ENCODE peak calls at places on chromosomes 3 and 15, in nine cellular contexts. One of them, this sample, is unnamed.

GRCh38 chr3:1515842-1516241 is 423.0 kb downstream of the CNTN6 start:
- DNase-seq in glutamatergic neuron: no peak
- DNase-seq in AG04450: no peak
- DNase-seq in heart left ventricle: no peak
- DNase-seq in AG09309: no peak
- DNase-seq in left ventricle myocardium inferior: no peak
- DNase-seq in MCF 10A: no peak
- DNase-seq in activated B cell treated with CpG ODN at 0.5 μM for 24 hours: no peak
- DNase-seq in cardiac fibroblast: no peak
- DNase-seq in this sample: no peak

GRCh38 chr15:56767315-56767714 is 34.0 kb upstream of the ZNF280D start:
- DNase-seq in cardiac fibroblast: peak; percentile 69
- DNase-seq in activated B cell treated with CpG ODN at 0.5 μM for 24 hours: no peak
- DNase-seq in AG09309: no peak
- DNase-seq in left ventricle myocardium inferior: no peak
- DNase-seq in AG04450: no peak
- DNase-seq in heart left ventricle: no peak
- DNase-seq in MCF 10A: no peak
- DNase-seq in glutamatergic neuron: no peak
- DNase-seq in this sample: no peak

GRCh38 chr3:141561426-141562034 is 74.7 kb downstream of the RASA2 start:
- DNase-seq in glutamatergic neuron: no peak
- DNase-seq in AG09309: no peak
- DNase-seq in activated B cell treated with CpG ODN at 0.5 μM for 24 hours: no peak
- DNase-seq in left ventricle myocardium inferior: no peak
- DNase-seq in MCF 10A: peak; percentile 64
- DNase-seq in cardiac fibroblast: peak; percentile 90
- DNase-seq in AG04450: peak; percentile 53
- DNase-seq in heart left ventricle: peak; percentile 24
- DNase-seq in this sample: no peak

GRCh38 chr3:69791111-69791510 is 51.8 kb downstream of the MITF start:
- DNase-seq in glutamatergic neuron: peak; percentile 24
- DNase-seq in cardiac fibroblast: peak; percentile 87
- DNase-seq in left ventricle myocardium inferior: peak; percentile 72
- DNase-seq in MCF 10A: peak; percentile 85
- DNase-seq in heart left ventricle: peak; percentile 58
- DNase-seq in AG09309: peak; percentile 83
- DNase-seq in AG04450: no peak
- DNase-seq in activated B cell treated with CpG ODN at 0.5 μM for 24 hours: no peak
- DNase-seq in this sample: no peak

GRCh38 chr3:12476238-12476897 is 7.9 kb upstream of the TSEN2 start:
- DNase-seq in MCF 10A: no peak
- DNase-seq in activated B cell treated with CpG ODN at 0.5 μM for 24 hours: no peak
- DNase-seq in glutamatergic neuron: no peak
- DNase-seq in cardiac fibroblast: peak; percentile 82
- DNase-seq in AG09309: no peak
- DNase-seq in AG04450: peak; percentile 56
- DNase-seq in heart left ventricle: no peak
- DNase-seq in left ventricle myocardium inferior: no peak
- DNase-seq in this sample: no peak

GRCh38 chr15:66481107-66481856 is 16.3 kb downstream of the SNAPC5 start:
- DNase-seq in heart left ventricle: no peak
- DNase-seq in activated B cell treated with CpG ODN at 0.5 μM for 24 hours: no peak
- DNase-seq in AG09309: no peak
- DNase-seq in MCF 10A: no peak
- DNase-seq in cardiac fibroblast: no peak
- DNase-seq in left ventricle myocardium inferior: no peak
- DNase-seq in glutamatergic neuron: no peak
- DNase-seq in AG04450: no peak
- DNase-seq in this sample: no peak

GRCh38 chr3:158743280-158743663 is 11.0 kb upstream of the RARRES1 start:
- DNase-seq in cardiac fibroblast: no peak
- DNase-seq in glutamatergic neuron: no peak
- DNase-seq in AG09309: no peak
- DNase-seq in left ventricle myocardium inferior: no peak
- DNase-seq in MCF 10A: no peak
- DNase-seq in activated B cell treated with CpG ODN at 0.5 μM for 24 hours: no peak
- DNase-seq in AG04450: no peak
- DNase-seq in heart left ventricle: no peak
- DNase-seq in this sample: no peak

GRCh38 chr3:139189943-139190342 is 145.3 kb upstream of the PRR23C start:
- DNase-seq in MCF 10A: no peak
- DNase-seq in glutamatergic neuron: no peak
- DNase-seq in heart left ventricle: no peak
- DNase-seq in cardiac fibroblast: no peak
- DNase-seq in activated B cell treated with CpG ODN at 0.5 μM for 24 hours: no peak
- DNase-seq in left ventricle myocardium inferior: no peak
- DNase-seq in AG09309: no peak
- DNase-seq in AG04450: no peak
- DNase-seq in this sample: no peak

GRCh38 chr15:59327942-59328341 is 44.7 kb downstream of the MYO1E start:
- DNase-seq in glutamatergic neuron: no peak
- DNase-seq in left ventricle myocardium inferior: no peak
- DNase-seq in heart left ventricle: no peak
- DNase-seq in AG09309: no peak
- DNase-seq in activated B cell treated with CpG ODN at 0.5 μM for 24 hours: peak; percentile 24
- DNase-seq in MCF 10A: no peak
- DNase-seq in cardiac fibroblast: no peak
- DNase-seq in AG04450: no peak
- DNase-seq in this sample: peak; percentile 55

GRCh38 chr3:126954141-126954845 is 28.6 kb upstream of the PLXNA1 start:
- DNase-seq in left ventricle myocardium inferior: peak; percentile 3
- DNase-seq in MCF 10A: no peak
- DNase-seq in heart left ventricle: no peak
- DNase-seq in glutamatergic neuron: peak; percentile 9
- DNase-seq in activated B cell treated with CpG ODN at 0.5 μM for 24 hours: no peak
- DNase-seq in AG04450: no peak
- DNase-seq in cardiac fibroblast: no peak
- DNase-seq in AG09309: no peak
- DNase-seq in this sample: no peak

GRCh38 chr3:88059380-88060160 is 515 bp downstream of the ZNF654 start:
- DNase-seq in heart left ventricle: no peak
- DNase-seq in activated B cell treated with CpG ODN at 0.5 μM for 24 hours: peak; percentile 19
- DNase-seq in AG09309: no peak
- DNase-seq in left ventricle myocardium inferior: no peak
- DNase-seq in cardiac fibroblast: peak; percentile 13
- DNase-seq in AG04450: no peak
- DNase-seq in glutamatergic neuron: no peak
- DNase-seq in MCF 10A: no peak
- DNase-seq in this sample: no peak

GRCh38 chr15:41022487-41023090 is 69.3 kb downstream of the CHAC1 start:
- DNase-seq in glutamatergic neuron: peak; percentile 61
- DNase-seq in heart left ventricle: peak; percentile 22
- DNase-seq in MCF 10A: peak; percentile 48
- DNase-seq in AG09309: peak; percentile 27
- DNase-seq in cardiac fibroblast: peak; percentile 72
- DNase-seq in AG04450: peak; percentile 51
- DNase-seq in left ventricle myocardium inferior: no peak
- DNase-seq in activated B cell treated with CpG ODN at 0.5 μM for 24 hours: no peak
- DNase-seq in this sample: no peak

GRCh38 chr3:161423911-161424522 is 52.7 kb upstream of the SPTSSB start:
- DNase-seq in left ventricle myocardium inferior: no peak
- DNase-seq in activated B cell treated with CpG ODN at 0.5 μM for 24 hours: no peak
- DNase-seq in MCF 10A: peak; percentile 64
- DNase-seq in AG09309: no peak
- DNase-seq in glutamatergic neuron: no peak
- DNase-seq in heart left ventricle: no peak
- DNase-seq in cardiac fibroblast: peak; percentile 65
- DNase-seq in AG04450: no peak
- DNase-seq in this sample: no peak

GRCh38 chr3:161422171-161422693 is 50.9 kb upstream of the SPTSSB start:
- DNase-seq in left ventricle myocardium inferior: no peak
- DNase-seq in AG04450: no peak
- DNase-seq in glutamatergic neuron: no peak
- DNase-seq in AG09309: no peak
- DNase-seq in cardiac fibroblast: no peak
- DNase-seq in heart left ventricle: no peak
- DNase-seq in MCF 10A: no peak
- DNase-seq in activated B cell treated with CpG ODN at 0.5 μM for 24 hours: no peak
- DNase-seq in this sample: no peak

GRCh38 chr3:161419555-161420333 is 48.4 kb upstream of the SPTSSB start:
- DNase-seq in AG09309: no peak
- DNase-seq in AG04450: no peak
- DNase-seq in cardiac fibroblast: no peak
- DNase-seq in glutamatergic neuron: no peak
- DNase-seq in activated B cell treated with CpG ODN at 0.5 μM for 24 hours: no peak
- DNase-seq in left ventricle myocardium inferior: no peak
- DNase-seq in MCF 10A: no peak
- DNase-seq in heart left ventricle: no peak
- DNase-seq in this sample: no peak

GRCh38 chr3:161415506-161416231 is 44.4 kb upstream of the SPTSSB start:
- DNase-seq in MCF 10A: peak; percentile 83
- DNase-seq in glutamatergic neuron: no peak
- DNase-seq in AG04450: peak; percentile 61
- DNase-seq in left ventricle myocardium inferior: no peak
- DNase-seq in cardiac fibroblast: peak; percentile 94
- DNase-seq in AG09309: peak; percentile 73
- DNase-seq in heart left ventricle: peak; percentile 53
- DNase-seq in activated B cell treated with CpG ODN at 0.5 μM for 24 hours: no peak
- DNase-seq in this sample: no peak

GRCh38 chr3:161420746-161421145 is 49.4 kb upstream of the SPTSSB start:
- DNase-seq in cardiac fibroblast: peak; percentile 23
- DNase-seq in glutamatergic neuron: no peak
- DNase-seq in heart left ventricle: no peak
- DNase-seq in AG04450: no peak
- DNase-seq in AG09309: no peak
- DNase-seq in left ventricle myocardium inferior: no peak
- DNase-seq in MCF 10A: peak; percentile 60
- DNase-seq in activated B cell treated with CpG ODN at 0.5 μM for 24 hours: no peak
- DNase-seq in this sample: no peak
- TF ChIP-seq CTCF in cardiac fibroblast: no peak
- TF ChIP-seq CTCF in glutamatergic neuron: no peak
- TF ChIP-seq CTCF in heart left ventricle: no peak
- TF ChIP-seq CTCF in AG04450: peak; percentile 33
- TF ChIP-seq CTCF in AG09309: no peak
- TF ChIP-seq CTCF in left ventricle myocardium inferior: no peak
- TF ChIP-seq CTCF in MCF 10A: peak; percentile 8
- TF ChIP-seq CTCF in activated B cell treated with CpG ODN at 0.5 μM for 24 hours: no peak
- TF ChIP-seq CTCF in this sample: no peak

GRCh38 chr15:63405159-63405558 is 23.5 kb upstream of the CA12 start:
- DNase-seq in glutamatergic neuron: no peak
- DNase-seq in AG09309: no peak
- DNase-seq in left ventricle myocardium inferior: no peak
- DNase-seq in activated B cell treated with CpG ODN at 0.5 μM for 24 hours: no peak
- DNase-seq in AG04450: no peak
- DNase-seq in cardiac fibroblast: no peak
- DNase-seq in MCF 10A: no peak
- DNase-seq in heart left ventricle: no peak
- DNase-seq in this sample: no peak

GRCh38 chr15:63401714-63402497 is 20.3 kb upstream of the CA12 start:
- DNase-seq in MCF 10A: no peak
- DNase-seq in AG09309: no peak
- DNase-seq in glutamatergic neuron: no peak
- DNase-seq in heart left ventricle: no peak
- DNase-seq in cardiac fibroblast: no peak
- DNase-seq in AG04450: no peak
- DNase-seq in left ventricle myocardium inferior: no peak
- DNase-seq in activated B cell treated with CpG ODN at 0.5 μM for 24 hours: no peak
- DNase-seq in this sample: no peak

GRCh38 chr15:63401078-63401477 is 19.4 kb upstream of the CA12 start:
- DNase-seq in heart left ventricle: no peak
- DNase-seq in cardiac fibroblast: no peak
- DNase-seq in left ventricle myocardium inferior: no peak
- DNase-seq in AG04450: no peak
- DNase-seq in AG09309: no peak
- DNase-seq in glutamatergic neuron: no peak
- DNase-seq in MCF 10A: no peak
- DNase-seq in activated B cell treated with CpG ODN at 0.5 μM for 24 hours: no peak
- DNase-seq in this sample: no peak

GRCh38 chr15:63403254-63403945 is 21.8 kb upstream of the CA12 start:
- DNase-seq in left ventricle myocardium inferior: no peak
- DNase-seq in cardiac fibroblast: peak; percentile 20
- DNase-seq in glutamatergic neuron: no peak
- DNase-seq in AG04450: no peak
- DNase-seq in AG09309: no peak
- DNase-seq in heart left ventricle: no peak
- DNase-seq in activated B cell treated with CpG ODN at 0.5 μM for 24 hours: no peak
- DNase-seq in MCF 10A: no peak
- DNase-seq in this sample: no peak

DNA sequence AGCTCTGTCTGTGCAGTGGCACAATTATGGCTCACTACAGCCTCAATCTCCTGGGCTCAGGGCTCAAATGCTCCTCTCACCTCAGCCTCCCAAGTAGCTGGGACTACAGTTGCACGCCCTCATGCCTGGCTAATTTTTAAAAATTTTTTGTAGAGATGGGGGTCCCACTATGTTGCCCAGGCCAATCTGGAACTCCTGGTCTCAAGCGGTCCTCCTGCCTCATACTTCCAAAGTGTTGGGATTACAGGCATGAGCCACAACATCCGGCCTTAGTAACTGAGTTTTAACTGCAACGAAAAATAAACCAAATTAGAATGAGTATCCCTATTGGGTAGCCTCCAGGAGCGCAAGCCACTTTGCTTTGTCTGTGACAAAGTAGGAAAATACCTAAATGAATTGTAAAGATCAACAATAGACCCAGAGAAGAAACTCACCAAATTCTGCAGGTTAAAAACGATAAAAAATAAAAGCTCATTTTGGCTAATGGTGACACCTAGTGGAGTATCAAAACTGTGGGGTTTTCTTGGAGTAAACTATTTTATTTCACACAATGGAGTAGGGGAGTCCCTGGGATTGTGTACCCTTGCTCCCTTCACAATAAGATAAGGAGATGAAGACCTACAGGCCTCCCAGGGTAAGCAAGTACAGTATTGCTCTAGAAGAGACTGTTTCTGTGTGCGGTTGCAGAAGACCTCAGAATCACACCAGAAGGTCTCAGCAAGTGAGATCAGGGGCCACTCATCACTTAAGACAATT is 21.0 kb upstream of the CA12 start:
- DNase-seq in cardiac fibroblast: peak; percentile 75
- DNase-seq in activated B cell treated with CpG ODN at 0.5 μM for 24 hours: no peak
- DNase-seq in AG09309: no peak
- DNase-seq in heart left ventricle: no peak
- DNase-seq in MCF 10A: peak; percentile 58
- DNase-seq in glutamatergic neuron: no peak
- DNase-seq in AG04450: no peak
- DNase-seq in left ventricle myocardium inferior: no peak
- DNase-seq in this sample: no peak
- TF ChIP-seq CTCF in cardiac fibroblast: peak; percentile 57
- TF ChIP-seq CTCF in activated B cell treated with CpG ODN at 0.5 μM for 24 hours: no peak
- TF ChIP-seq CTCF in AG09309: peak; percentile 54
- TF ChIP-seq CTCF in heart left ventricle: peak; percentile 75
- TF ChIP-seq CTCF in MCF 10A: peak; percentile 59
- TF ChIP-seq CTCF in glutamatergic neuron: no peak
- TF ChIP-seq CTCF in AG04450: peak; percentile 67
- TF ChIP-seq CTCF in left ventricle myocardium inferior: peak; percentile 77
- TF ChIP-seq CTCF in this sample: peak; percentile 44

GRCh38 chr3:169508426-169508825 is 155.1 kb downstream of the MECOM start:
- DNase-seq in left ventricle myocardium inferior: no peak
- DNase-seq in activated B cell treated with CpG ODN at 0.5 μM for 24 hours: no peak
- DNase-seq in glutamatergic neuron: no peak
- DNase-seq in cardiac fibroblast: no peak
- DNase-seq in AG04450: no peak
- DNase-seq in MCF 10A: no peak
- DNase-seq in AG09309: no peak
- DNase-seq in heart left ventricle: no peak
- DNase-seq in this sample: no peak
- TF ChIP-seq CTCF in left ventricle myocardium inferior: no peak
- TF ChIP-seq CTCF in activated B cell treated with CpG ODN at 0.5 μM for 24 hours: no peak
- TF ChIP-seq CTCF in glutamatergic neuron: no peak
- TF ChIP-seq CTCF in cardiac fibroblast: no peak
- TF ChIP-seq CTCF in AG04450: no peak
- TF ChIP-seq CTCF in MCF 10A: no peak
- TF ChIP-seq CTCF in AG09309: no peak
- TF ChIP-seq CTCF in heart left ventricle: no peak
- TF ChIP-seq CTCF in this sample: no peak

GRCh38 chr15:91694131-91694828 is 159.2 kb upstream of the SLCO3A1 start:
- DNase-seq in left ventricle myocardium inferior: peak; percentile 39
- DNase-seq in heart left ventricle: peak; percentile 31
- DNase-seq in activated B cell treated with CpG ODN at 0.5 μM for 24 hours: no peak
- DNase-seq in MCF 10A: no peak
- DNase-seq in AG04450: no peak
- DNase-seq in AG09309: peak; percentile 13
- DNase-seq in cardiac fibroblast: peak; percentile 63
- DNase-seq in glutamatergic neuron: no peak
- DNase-seq in this sample: no peak
- TF ChIP-seq CTCF in left ventricle myocardium inferior: no peak
- TF ChIP-seq CTCF in heart left ventricle: no peak
- TF ChIP-seq CTCF in activated B cell treated with CpG ODN at 0.5 μM for 24 hours: no peak
- TF ChIP-seq CTCF in MCF 10A: no peak
- TF ChIP-seq CTCF in AG04450: no peak
- TF ChIP-seq CTCF in AG09309: no peak
- TF ChIP-seq CTCF in cardiac fibroblast: no peak
- TF ChIP-seq CTCF in glutamatergic neuron: no peak
- TF ChIP-seq CTCF in this sample: no peak